ENCODE peak calls at places on chromosomes 12 and 14, in six cellular contexts. E, J, B, V, O and G are unnamed samples.
A peak's percentile ranks its signal among the peaks of the same experiment; 100 is the strongest.

GRCh38 chr14:64215978-64216377 is 78.2 kb downstream of the ESR2 start:
- DNase-seq in O (no peak), E (no peak), J (no peak), B (no peak), V (no peak), G (no peak)

GRCh38 chr14:38718519-38718918 is 384.5 kb downstream of the SEC23A start:
- DNase-seq in O (peak; percentile 7), J (no peak), V (no peak), E (no peak), B (no peak), G (no peak)

GRCh38 chr14:52885230-52885629 is 65.6 kb downstream of the FERMT2 start:
- DNase-seq in E (peak; percentile 26), O (no peak), B (no peak), V (no peak), J (no peak), G (no peak)

GRCh38 chr12:91952916-91953315 is 192.7 kb downstream of the BTG1 start:
- DNase-seq in B (no peak), V (no peak), O (peak; percentile 31), E (no peak), J (no peak), G (no peak)

GRCh38 chr12:19390208-19390607 is 49.1 kb upstream of the AEBP2 start:
- DNase-seq in O (no peak), J (no peak), B (no peak), V (no peak), E (no peak), G (no peak)

GRCh38 chr12:60231301-60231700 is 635.5 kb downstream of the SLC16A7 start:
- DNase-seq in B (no peak), O (no peak), V (no peak), E (no peak), J (no peak), G (no peak)

GRCh38 chr12:11991604-11992003 is 79.1 kb upstream of the BCL2L14 start:
- DNase-seq in B (no peak), V (no peak), J (no peak), E (no peak), O (no peak), G (no peak)

GRCh38 chr12:52598966-52599365 is 2.3 kb downstream of the KRT72 start:
- DNase-seq in J (no peak), V (no peak), O (no peak), B (no peak), E (no peak), G (no peak)

GRCh38 chr14:92792885-92793284 is 1.2 kb upstream of the GOLGA5 start:
- DNase-seq in B (no peak), J (no peak), O (no peak), E (no peak), V (no peak), G (no peak)

GRCh38 chr12:49588761-49589516 is 16.5 kb downstream of the FAM186B start:
- DNase-seq in O (peak; percentile 39), J (no peak), V (no peak), B (no peak), E (no peak), G (no peak)

GRCh38 chr14:24051162-24051788 is 534 bp upstream of the CARMIL3 start:
- DNase-seq in J (no peak), B (no peak), V (no peak), O (no peak), E (no peak), G (no peak)

GRCh38 chr12:45369065-45369464 is 153.2 kb downstream of the ANO6 start:
- DNase-seq in V (peak; percentile 55), B (no peak), J (no peak), O (no peak), E (peak; percentile 43), G (no peak)

GRCh38 chr14:97077253-97077653 is 280.1 kb downstream of the VRK1 start:
- DNase-seq in O (peak; percentile 97), E (no peak), B (no peak), J (no peak), V (no peak), G (no peak)

GRCh38 chr14:33709286-33709685 is 241.6 kb downstream of the EGLN3 start:
- DNase-seq in J (no peak), B (no peak), E (no peak), O (no peak), V (no peak), G (no peak)

GRCh38 chr14:49732896-49733295 is 35.1 kb upstream of the KLHDC2 start:
- DNase-seq in E (no peak), V (no peak), B (no peak), J (no peak), O (no peak), G (no peak)

GRCh38 chr12:42969357-42969756 is 379.8 kb upstream of the PRICKLE1 start:
- DNase-seq in O (no peak), J (no peak), E (no peak), V (no peak), B (no peak), G (no peak)

GRCh38 chr14:96053600-96054381 is 14.6 kb downstream of the C14orf132 start:
- DNase-seq in B (no peak), E (peak; percentile 92), O (no peak), J (no peak), V (peak; percentile 79), G (no peak)

GRCh38 chr14:21026988-21027315 is 2.1 kb upstream of the NDRG2 start:
- DNase-seq in J (no peak), E (no peak), O (no peak), V (no peak), B (no peak), G (no peak)

GRCh38 chr12:62846506-62846905 is 88.4 kb downstream of the PPM1H start:
- DNase-seq in O (peak; percentile 37), V (no peak), B (no peak), J (no peak), E (no peak), G (no peak)

GRCh38 chr12:84842406-84843013 is 70.1 kb downstream of the SLC6A15 start:
- DNase-seq in J (no peak), B (peak; percentile 17), E (peak; percentile 6), V (peak; percentile 55), O (no peak), G (no peak)

GRCh38 chr12:110102255-110102654 is 21.9 kb upstream of the IFT81 start:
- DNase-seq in O (peak; percentile 86), V (no peak), E (peak; percentile 40), B (no peak), J (no peak), G (no peak)

GRCh38 chr12:119949145-119949544 is 39.9 kb upstream of the BICDL1 start:
- DNase-seq in V (no peak), E (no peak), O (no peak), J (no peak), B (no peak), G (no peak)

GRCh38 chr12:41188058-41188840 is at the start of gene PDZRN4:
- DNase-seq in E (peak; percentile 8), B (no peak), J (no peak), V (no peak), O (no peak), G (no peak)

GRCh38 chr14:51880810-51881580 is 20.6 kb downstream of the GNG2 start:
- DNase-seq in J (no peak), B (no peak), V (no peak), E (no peak), O (peak; percentile 37), G (no peak)

GRCh38 chr14:106318700-106319099 is 792.3 kb downstream of the TMEM121 start:
- DNase-seq in O (no peak), B (no peak), E (no peak), J (no peak), V (no peak), G (no peak)

GRCh38 chr12:104524026-104524425 is 67.3 kb downstream of the CHST11 start:
- DNase-seq in E (no peak), V (peak; percentile 44), O (no peak), B (no peak), J (no peak), G (no peak)

GRCh38 chr12:15829949-15830348 is 40.8 kb upstream of the EPS8 start:
- DNase-seq in B (no peak), E (peak; percentile 10), J (no peak), O (no peak), V (no peak), G (no peak)

GRCh38 chr14:68460541-68460940 is 332.3 kb downstream of the ZFP36L1 start:
- DNase-seq in B (no peak), J (no peak), O (no peak), V (no peak), E (no peak), G (no peak)

GRCh38 chr12:24860546-24860945 is 88.4 kb downstream of the BCAT1 start:
- DNase-seq in O (no peak), B (no peak), J (no peak), E (no peak), V (no peak), G (no peak)

GRCh38 chr14:106039400-106039799 is 513.0 kb downstream of the TMEM121 start:
- DNase-seq in B (no peak), E (no peak), O (peak; percentile 14), V (no peak), J (peak; percentile 17), G (no peak)

GRCh38 chr14:34035177-34035933 is 84.5 kb upstream of the EGLN3 start:
- DNase-seq in V (no peak), J (no peak), O (no peak), B (no peak), E (no peak), G (no peak)

GRCh38 chr12:106633451-106633823 is 50.6 kb downstream of the RFX4 start:
- DNase-seq in B (no peak), J (no peak), V (no peak), O (no peak), E (no peak), G (no peak)

GRCh38 chr12:123149088-123149827 is 1.6 kb downstream of the PITPNM2 start:
- DNase-seq in B (no peak), O (no peak), J (no peak), E (no peak), V (no peak), G (no peak)

GRCh38 chr12:3935078-3935477 is 61.9 kb upstream of the PARP11 start:
- DNase-seq in B (no peak), E (no peak), V (no peak), O (no peak), J (no peak), G (no peak)

GRCh38 chr14:63654346-63654745 is 12.7 kb upstream of the WDR89 start:
- DNase-seq in B (no peak), J (no peak), V (no peak), E (peak; percentile 29), O (no peak), G (no peak)

GRCh38 chr14:60573943-60574496 is 65.1 kb downstream of the SIX6 start:
- DNase-seq in E (no peak), V (no peak), O (no peak), B (no peak), J (no peak), G (no peak)

GRCh38 chr12:49389092-49389703 is 21.9 kb downstream of the SPATS2 start:
- DNase-seq in J (peak; percentile 42), B (no peak), E (no peak), V (no peak), O (peak; percentile 45), G (no peak)

GRCh38 chr12:119249441-119249840 is 70.7 kb downstream of the HSPB8 start:
- DNase-seq in O (no peak), J (no peak), E (no peak), B (no peak), V (no peak), G (no peak)